ENCODE peak calls at places on chromosomes 3 and 15, in seven cellular contexts. V is central memory CD4-positive, alpha-beta T cell; I is 8988T; N is KG1; A is activated T-cell treated with anti-CD3 and anti-CD28 coated beads, Interleukin-2, amount 50 U/mL, for 1 hour; X is T-helper 9 cell; B is AG08396. Q is an unnamed sample.
A peak's percentile ranks its signal among the peaks of the same experiment; 100 is the strongest.

GRCh38 chr15:33298631-33299030 is 12.1 kb upstream of the RYR3 start:
- DNase-seq in B (no peak), V (no peak), N (no peak), X (no peak), I (no peak), A (no peak), Q (no peak)

GRCh38 chr3:197499427-197499826 is 56.3 kb downstream of the BDH1 start:
- DNase-seq in B (peak; percentile 53), X (no peak), I (peak; percentile 94), V (no peak), A (no peak), N (no peak), Q (no peak)

GRCh38 chr3:182027366-182027765 is 315.6 kb downstream of the SOX2 start:
- DNase-seq in I (no peak), V (no peak), X (no peak), N (no peak), A (no peak), B (no peak), Q (no peak)

GRCh38 chr3:37971467-37971866 is 19.1 kb upstream of the VILL start:
- DNase-seq in V (no peak), I (no peak), B (no peak), X (no peak), A (no peak), N (no peak), Q (no peak)

GRCh38 chr15:76189106-76189505 is 122.2 kb downstream of the ETFA start:
- DNase-seq in N (no peak), I (no peak), B (no peak), A (no peak), X (no peak), V (no peak), Q (no peak)

GRCh38 chr3:196837819-196838420 is 29.8 kb upstream of the SENP5 start:
- DNase-seq in N (peak; percentile 19), A (peak; percentile 70), X (peak; percentile 64), B (peak; percentile 83), I (peak; percentile 53), V (peak; percentile 57), Q (no peak)

GRCh38 chr3:33104803-33105202 is 7.9 kb upstream of the GLB1 start:
- DNase-seq in B (no peak), X (no peak), N (no peak), V (no peak), I (no peak), A (no peak), Q (no peak)

GRCh38 chr3:16741103-16741758 is 136.0 kb upstream of the DAZL start:
- DNase-seq in B (peak; percentile 36), I (no peak), X (no peak), A (no peak), V (no peak), N (no peak), Q (no peak)

GRCh38 chr15:48427960-48428547 is 96.8 kb downstream of the DUT start:
- DNase-seq in A (no peak), I (no peak), V (no peak), B (peak; percentile 61), X (no peak), N (no peak), Q (no peak)

GRCh38 chr3:127158614-127159221 is 34.2 kb upstream of the PRR23E start:
- DNase-seq in X (no peak), N (no peak), A (no peak), V (no peak), I (no peak), B (peak; percentile 61), Q (no peak)

GRCh38 chr15:95106781-95107180 is 875.4 kb downstream of the MCTP2 start:
- DNase-seq in A (no peak), V (no peak), B (no peak), I (no peak), X (no peak), N (no peak), Q (no peak)

GRCh38 chr15:101006931-101007687 is 88.0 kb downstream of the LRRK1 start:
- DNase-seq in N (peak; percentile 21), I (peak; percentile 55), A (peak; percentile 63), V (peak; percentile 29), X (peak; percentile 43), B (peak; percentile 88), Q (peak; percentile 66)

GRCh38 chr15:68910341-68910740 is 20.0 kb upstream of the SPESP1 start:
- DNase-seq in A (no peak), N (no peak), B (no peak), V (no peak), I (no peak), X (no peak), Q (no peak)

GRCh38 chr3:127675651-127676391 is 3.1 kb downstream of the ABTB1 start:
- DNase-seq in B (no peak), I (no peak), V (no peak), N (no peak), A (no peak), X (no peak), Q (no peak)

GRCh38 chr3:189962466-189962865 is 158.2 kb downstream of the P3H2 start:
- DNase-seq in I (no peak), X (no peak), A (no peak), N (no peak), B (no peak), V (no peak), Q (no peak)

GRCh38 chr3:17329932-17330331 is 412.5 kb downstream of the TBC1D5 start:
- DNase-seq in V (no peak), X (no peak), N (no peak), I (no peak), B (no peak), A (no peak), Q (no peak)

GRCh38 chr3:178084938-178085816 is 451.1 kb upstream of the KCNMB2 start:
- DNase-seq in B (peak; percentile 79), X (peak; percentile 3), N (no peak), V (peak; percentile 56), A (peak; percentile 29), I (no peak), Q (no peak)

GRCh38 chr15:44654858-44655257 is 8.6 kb downstream of the SPG11 start:
- DNase-seq in B (no peak), A (no peak), V (no peak), X (no peak), I (no peak), N (no peak), Q (no peak)

GRCh38 chr3:16362781-16363180 is 97.8 kb downstream of the OXNAD1 start:
- DNase-seq in V (no peak), X (no peak), N (no peak), B (no peak), I (no peak), A (no peak), Q (no peak)

GRCh38 chr3:170038434-170039110 is 777 bp downstream of the GPR160 start:
- DNase-seq in B (no peak), I (peak; percentile 31), N (no peak), V (peak; percentile 37), A (peak; percentile 59), X (peak; percentile 14), Q (no peak)

GRCh38 chr3:112333002-112333385 is at the start of gene CD200:
- DNase-seq in N (peak; percentile 29), I (no peak), V (peak; percentile 30), X (peak; percentile 34), B (peak; percentile 9), A (peak; percentile 58), Q (no peak)

GRCh38 chr3:33186524-33187367 is 31.9 kb downstream of the SUSD5 start:
- DNase-seq in N (no peak), I (no peak), A (no peak), V (no peak), X (no peak), B (no peak), Q (no peak)

GRCh38 chr15:58666957-58667356 is 82.5 kb downstream of the ADAM10 start:
- DNase-seq in N (no peak), B (peak; percentile 14), A (no peak), I (no peak), V (no peak), X (no peak), Q (no peak)

GRCh38 chr3:111392911-111393351 is 149.1 kb upstream of the CD96 start:
- DNase-seq in V (peak; percentile 71), A (no peak), X (peak; percentile 12), B (no peak), N (no peak), I (no peak), Q (no peak)

GRCh38 chr15:33148129-33148850 is 46.2 kb downstream of the FMN1 start:
- DNase-seq in N (no peak), I (no peak), X (no peak), V (no peak), B (no peak), A (no peak), Q (no peak)

GRCh38 chr3:176935524-176935923 is 261.8 kb downstream of the TBL1XR1 start:
- DNase-seq in B (no peak), A (no peak), V (no peak), N (no peak), I (no peak), X (no peak), Q (no peak)

GRCh38 chr15:80049046-80049445 is 10.4 kb upstream of the ZFAND6 start:
- DNase-seq in B (no peak), V (no peak), A (no peak), N (no peak), X (no peak), I (no peak), Q (no peak)

GRCh38 chr15:26537653-26538052 is 235.2 kb downstream of the GABRB3 start:
- DNase-seq in N (no peak), X (no peak), I (no peak), A (no peak), V (no peak), B (no peak), Q (no peak)

GRCh38 chr3:54427501-54427900 is 305.1 kb downstream of the CACNA2D3 start:
- DNase-seq in B (no peak), N (no peak), I (no peak), X (no peak), A (no peak), V (no peak), Q (no peak)

GRCh38 chr3:12875857-12876451 is 34.6 kb upstream of the RPL32 start:
- DNase-seq in X (no peak), A (peak; percentile 40), N (no peak), B (peak; percentile 70), V (no peak), I (no peak), Q (no peak)

GRCh38 chr3:53068176-53068575 is 22.3 kb upstream of the SFMBT1 start:
- DNase-seq in N (no peak), A (no peak), B (no peak), X (no peak), I (no peak), V (no peak), Q (no peak)

GRCh38 chr3:172355836-172356235 is 92.4 kb downstream of the GHSR start:
- DNase-seq in N (no peak), B (peak; percentile 51), A (no peak), V (no peak), X (no peak), I (no peak), Q (peak; percentile 40)